ENCODE peak calls at places on chromosomes 4 and X, in eight cellular contexts. C is GM23248; H is mesothelial cell of epicardium; O is activated B cell treated with CpG ODN at 0.5 μM for 24 hours; U is stimulated activated CD8-positive, alpha-beta memory T cell treated with anti-CD3 and anti-CD28 coated beads, Interleukin-4, amount 100 ng/mL, for 48 hours; N is NCI-H146; D is foreskin keratinocyte; W is stimulated activated CD4-positive, alpha-beta T cell treated with anti-CD3 and anti-CD28 coated beads, Interleukin-1b, Interleukin-23, amount 100 ng/mL, for 24 hours. V is an unnamed sample.

GRCh38 chr4:69517674-69518073 is 22.0 kb upstream of the UGT2B4 start:
- DNase-seq in C (no peak), H (no peak), O (no peak), U (no peak), N (no peak), D (no peak), W (no peak), V (no peak)

GRCh38 chrX:20029728-20030127 is 38.9 kb upstream of the BCLAF3 start:
- DNase-seq in C (no peak), H (no peak), O (no peak), U (no peak), N (peak; percentile 2), D (no peak), W (no peak), V (peak; percentile 14)

GRCh38 chr4:8028884-8029568 is 89.4 kb upstream of the AFAP1 start:
- DNase-seq in C (no peak), H (no peak), O (no peak), U (no peak), N (no peak), D (no peak), W (no peak), V (no peak)

GRCh38 chr4:117311215-117311614 is 225.8 kb upstream of the TRAM1L1 start:
- DNase-seq in C (no peak), H (no peak), O (no peak), U (no peak), N (no peak), D (no peak), W (no peak), V (no peak)

GRCh38 chr4:123941306-123941705 is 544.7 kb downstream of the SPRY1 start:
- DNase-seq in C (peak; percentile 45), H (no peak), O (no peak), U (no peak), N (no peak), D (peak; percentile 9), W (no peak), V (no peak)

GRCh38 chrX:115650916-115651315 is 89.9 kb downstream of the PLS3 start:
- DNase-seq in C (peak; percentile 60), H (peak; percentile 52), O (no peak), U (no peak), N (peak; percentile 62), D (peak; percentile 7), W (no peak), V (peak; percentile 7)

GRCh38 chrX:66677430-66677829 is 38.6 kb upstream of the EDA2R start:
- DNase-seq in C (peak; percentile 27), H (no peak), O (no peak), U (no peak), N (no peak), D (no peak), W (no peak), V (no peak)

GRCh38 chr4:24659241-24659961 is 75.0 kb upstream of the DHX15 start:
- DNase-seq in C (peak; percentile 3), H (no peak), O (no peak), U (no peak), N (no peak), D (no peak), W (no peak), V (peak; percentile 34)

GRCh38 chr4:166506051-166506450 is 633.0 kb downstream of the TLL1 start:
- DNase-seq in C (no peak), H (no peak), O (no peak), U (no peak), N (no peak), D (no peak), W (no peak), V (no peak)

GRCh38 chrX:136268051-136269048 is 17.1 kb upstream of the MAP7D3 start:
- DNase-seq in C (peak; percentile 50), H (no peak), O (no peak), U (peak; percentile 43), N (peak; percentile 27), D (no peak), W (peak; percentile 30), V (peak; percentile 23)

GRCh38 chr4:177293208-177294018 is 16.3 kb upstream of the NEIL3 start:
- DNase-seq in C (peak; percentile 24), H (no peak), O (no peak), U (no peak), N (no peak), D (no peak), W (no peak), V (no peak)

GRCh38 chr4:7338059-7338452 is 96.7 kb downstream of the PSAPL1 start:
- DNase-seq in C (no peak), H (no peak), O (no peak), U (no peak), N (no peak), D (no peak), W (no peak), V (no peak)

GRCh38 chrX:56968980-56969379 is 26.4 kb downstream of the SPIN3 start:
- DNase-seq in C (peak; percentile 55), H (no peak), O (no peak), U (no peak), N (no peak), D (peak; percentile 6), W (no peak), V (no peak)

GRCh38 chrX:30593435-30594200 is 16.1 kb upstream of the TASL start:
- DNase-seq in C (no peak), H (no peak), O (no peak), U (no peak), N (peak; percentile 10), D (no peak), W (no peak), V (no peak)

GRCh38 chrX:51743179-51743957 is at the start of gene GSPT2:
- DNase-seq in C (peak; percentile 76), H (peak; percentile 52), O (peak; percentile 34), U (peak; percentile 66), N (peak; percentile 75), D (peak; percentile 38), W (peak; percentile 25), V (peak; percentile 57)

V was measured in Caki2.